ENCODE peak calls at places on chromosomes 2 and 18, in six cellular contexts. F is HepG2, H is GM12878, X is upper lobe of left lung, D is A549, Z is K562. I is an unnamed sample.

GRCh38 chr2:6864938-6865345 is 765 bp downstream of the CMPK2 start:
- ATAC-seq in F (peak), H (peak), X (no peak), D (peak), Z (no peak), I (no peak)

GRCh38 chr18:44679912-44680270 is 797 bp upstream of the SETBP1 start:
- ATAC-seq in F (no peak), H (no peak), X (no peak), D (peak), Z (no peak), I (no peak)

GRCh38 chr18:7872569-7872968 is 305.5 kb downstream of the PTPRM start:
- ATAC-seq in F (peak), H (no peak), X (peak), D (peak), Z (no peak), I (peak)

GRCh38 chr2:197292614-197293013 is 18.0 kb downstream of the ANKRD44 start:
- ATAC-seq in F (no peak), H (peak), X (no peak), D (no peak), Z (no peak), I (no peak)

GRCh38 chr2:133967326-133967725 is 286.5 kb upstream of the MGAT5 start:
- ATAC-seq in F (no peak), H (no peak), X (no peak), D (no peak), Z (no peak), I (no peak)

GRCh38 chr2:113242318-113242717 is 36.4 kb downstream of the PAX8 start:
- ATAC-seq in F (no peak), H (no peak), X (no peak), D (no peak), Z (peak), I (no peak)

GRCh38 chr2:155418753-155419152 is 720.3 kb downstream of the KCNJ3 start:
- ATAC-seq in F (no peak), H (no peak), X (no peak), D (no peak), Z (no peak), I (no peak)

GRCh38 chr2:188291617-188292445 is at the start of gene GULP1:
- ATAC-seq in F (peak), H (no peak), X (peak), D (peak), Z (peak), I (peak)

GRCh38 chr2:72198532-72199241 is 51.0 kb upstream of the CYP26B1 start:
- ATAC-seq in F (peak), H (no peak), X (no peak), D (peak), Z (no peak), I (peak)

GRCh38 chr2:56121995-56122394 is 61.8 kb upstream of the CCDC85A start:
- ATAC-seq in F (peak), H (peak), X (no peak), D (peak), Z (no peak), I (no peak)
- TF ChIP-seq EP300 in F (no peak), H (no peak), X (no peak), D (no peak), Z (no peak), I (no peak)

GRCh38 chr2:37795938-37796337 is 124.5 kb upstream of the CDC42EP3 start:
- ATAC-seq in F (no peak), H (no peak), X (no peak), D (no peak), Z (no peak), I (no peak)
- TF ChIP-seq EP300 in F (no peak), H (no peak), X (no peak), D (no peak), Z (no peak), I (no peak)

GRCh38 chr18:3059272-3059671 is 46.3 kb upstream of the LPIN2 start:
- ATAC-seq in F (no peak), H (peak), X (no peak), D (no peak), Z (no peak), I (no peak)
- TF ChIP-seq EP300 in F (peak), H (no peak), X (peak), D (no peak), Z (no peak), I (no peak)

DNA sequence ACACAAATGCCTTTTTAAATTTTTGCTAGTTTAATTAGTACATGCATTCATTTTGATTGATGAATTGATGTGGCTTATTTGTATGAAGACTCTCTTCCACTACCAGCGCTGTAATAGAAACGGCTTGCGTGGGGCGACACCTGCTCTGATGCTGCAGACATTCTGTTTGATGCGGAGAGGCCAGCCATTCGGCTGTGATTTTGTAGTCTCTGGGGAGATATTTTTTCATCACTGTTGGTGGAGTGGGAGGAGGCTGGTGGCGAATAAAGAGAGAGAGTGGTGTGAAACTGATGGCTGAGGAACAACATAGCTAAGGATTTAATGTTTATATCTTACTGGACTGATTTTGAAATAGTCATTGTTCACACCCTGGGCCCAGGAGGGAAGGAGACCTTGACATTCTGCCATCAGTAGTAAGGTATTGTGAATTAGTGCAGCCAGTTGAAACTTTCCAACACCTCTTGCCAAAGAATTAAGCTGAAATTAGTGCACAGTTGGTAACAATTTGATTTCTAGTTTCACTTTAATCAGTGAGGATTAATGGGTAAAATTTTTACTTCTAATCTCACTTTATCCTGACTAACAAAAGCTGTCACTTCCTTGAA is 224.1 kb downstream of the MTX2 start:
- ATAC-seq in F (no peak), H (peak), X (no peak), D (no peak), Z (no peak), I (no peak)
- TF ChIP-seq EP300 in F (no peak), H (peak), X (no peak), D (no peak), Z (no peak), I (no peak)

GRCh38 chr2:39762448-39762847 is 16.6 kb downstream of the THUMPD2 start:
- ATAC-seq in F (no peak), H (no peak), X (no peak), D (no peak), Z (no peak), I (no peak)
- TF ChIP-seq EP300 in F (no peak), H (no peak), X (no peak), D (no peak), Z (no peak), I (no peak)

GRCh38 chr2:65630643-65631042 is 198.2 kb upstream of the SPRED2 start:
- ATAC-seq in F (no peak), H (no peak), X (no peak), D (peak), Z (peak), I (peak)
- TF ChIP-seq EP300 in F (no peak), H (no peak), X (no peak), D (no peak), Z (no peak), I (no peak)